ENCODE peak calls at places on chromosomes 12 and 14, in six cellular contexts. W is neuronal stem cell, F is H9, V is IMR-90, Y is H1, H is trophoblast cell. S is an unnamed sample.

GRCh38 chr14:33576014-33576413 is 374.9 kb downstream of the EGLN3 start:
- DNase-seq in V (no peak), Y (no peak), H (no peak), W (no peak), F (no peak), S (no peak)

GRCh38 chr14:51094282-51094821 is 553 bp downstream of the TRIM9 start:
- DNase-seq in W (peak; percentile 26), Y (no peak), V (no peak), F (peak; percentile 43), H (no peak), S (peak; percentile 22)

GRCh38 chr14:91484744-91485143 is 25.4 kb downstream of the PPP4R3A start:
- DNase-seq in V (no peak), H (no peak), F (no peak), W (no peak), Y (no peak), S (no peak)

GRCh38 chr12:16112151-16112550 is 165.3 kb downstream of the SLC15A5 start:
- DNase-seq in V (no peak), H (peak; percentile 85), F (no peak), W (no peak), Y (no peak), S (peak; percentile 22)

GRCh38 chr12:63792333-63792732 is 12.6 kb downstream of the RXYLT1 start:
- DNase-seq in V (no peak), F (no peak), W (no peak), H (no peak), Y (no peak), S (no peak)

GRCh38 chr12:115542656-115543055 is 734.8 kb downstream of the MED13L start:
- DNase-seq in V (no peak), H (no peak), F (no peak), Y (no peak), W (no peak), S (no peak)

GRCh38 chr12:8033153-8034044 is 883 bp downstream of the FOXJ2 start:
- DNase-seq in W (peak; percentile 35), V (peak; percentile 33), H (no peak), Y (no peak), F (peak; percentile 85), S (peak; percentile 87)

GRCh38 chr14:24956104-24956503 is 93.8 kb downstream of the STXBP6 start:
- DNase-seq in V (no peak), F (no peak), Y (no peak), H (no peak), W (no peak), S (no peak)

GRCh38 chr14:30861200-30861599 is 13.2 kb upstream of the COCH start:
- DNase-seq in H (no peak), W (no peak), Y (no peak), V (no peak), F (no peak), S (no peak)

DNA sequence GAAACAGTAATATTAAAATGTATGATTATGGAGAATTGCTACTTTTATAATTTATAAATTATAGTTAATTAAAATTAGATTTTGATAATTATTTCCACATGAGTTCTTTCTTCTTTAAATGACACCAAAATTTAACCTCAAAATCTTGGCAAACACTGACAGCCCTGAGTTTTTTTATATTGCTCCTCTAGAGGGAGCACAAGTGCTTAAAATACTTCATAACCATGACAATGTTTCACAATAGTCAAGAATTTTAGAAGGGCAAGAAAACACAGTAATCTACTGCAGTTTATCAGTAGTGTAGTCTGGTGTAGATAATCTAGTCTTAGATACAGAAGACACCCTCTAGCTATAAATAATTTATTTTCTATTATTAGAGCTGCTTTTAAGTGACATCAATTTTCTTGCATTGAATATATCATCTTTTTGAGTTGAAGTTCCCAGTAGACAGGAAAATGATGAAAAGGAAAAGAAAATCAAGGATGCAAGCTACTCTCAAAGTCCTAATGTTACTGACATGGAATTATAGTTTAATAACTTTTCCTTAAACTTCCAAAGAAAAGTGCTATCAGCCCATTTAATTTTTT is 14.3 kb upstream of the PTGER2 start:
- DNase-seq in F (no peak), H (no peak), V (peak; percentile 71), Y (no peak), W (no peak), S (peak; percentile 55)
- H3K4ac ChIP-seq in F (no peak overlapping the region), H (no peak overlapping the region), V (no peak overlapping the region), Y (no peak overlapping the region), W (no peak overlapping the region), S (no peak overlapping the region)

GRCh38 chr12:54007538-54008259 is 1.1 kb upstream of the HOXC8 start:
- DNase-seq in F (no peak), H (no peak), W (no peak), Y (no peak), V (no peak), S (no peak)

GRCh38 chr12:54005853-54006699 is 2.7 kb upstream of the HOXC8 start:
- DNase-seq in H (peak; percentile 85), V (peak; percentile 62), W (peak; percentile 94), Y (peak; percentile 50), F (peak; percentile 92), S (peak; percentile 86)

GRCh38 chr12:54005531-54005852 is 3.3 kb upstream of the HOXC8 start:
- DNase-seq in H (no peak), Y (no peak), W (no peak), F (no peak), V (no peak), S (no peak)

GRCh38 chr12:54008260-54008552 is 579 bp upstream of the HOXC8 start:
- DNase-seq in V (no peak), H (no peak), W (no peak), F (no peak), Y (no peak), S (no peak)

GRCh38 chr12:54006700-54007220 is 2.0 kb upstream of the HOXC8 start:
- DNase-seq in W (no peak), F (no peak), V (no peak), Y (no peak), H (no peak), S (no peak)
- H3K4ac ChIP-seq in W (no peak overlapping the region), F (no peak overlapping the region), V (no peak overlapping the region), Y (no peak overlapping the region), H (no peak overlapping the region), S (no peak overlapping the region)

GRCh38 chr12:47080725-47081502 is 1.2 kb upstream of the AMIGO2 start:
- DNase-seq in W (no peak), V (peak; percentile 50), Y (no peak), F (no peak), H (peak; percentile 59), S (peak; percentile 66)

GRCh38 chr12:47078086-47078395 is 1.4 kb upstream of the PCED1B start:
- DNase-seq in V (no peak), W (no peak), F (no peak), H (no peak), Y (no peak), S (no peak)

GRCh38 chr12:47078733-47079364 is 572 bp upstream of the PCED1B start:
- DNase-seq in F (no peak), Y (no peak), W (no peak), V (peak; percentile 37), H (no peak), S (no peak)

GRCh38 chr12:47079365-47079893 is at the start of gene PCED1B:
- DNase-seq in F (peak; percentile 74), Y (no peak), W (peak; percentile 42), H (peak; percentile 75), V (peak; percentile 72), S (peak; percentile 83)

GRCh38 chr12:47079894-47080724 is at the start of gene AMIGO2:
- DNase-seq in F (peak; percentile 65), W (peak; percentile 46), V (peak; percentile 54), H (peak; percentile 73), Y (no peak), S (peak; percentile 87)
- H3K4ac ChIP-seq in F (no peak within 1 kb of the TSS), W (no peak within 1 kb of the TSS), V (peak within 1 kb of the TSS; percentile 93), H (peak within 1 kb of the TSS; percentile 58), Y (no peak within 1 kb of the TSS), S (peak within 1 kb of the TSS; percentile 65)

GRCh38 chr14:104800600-104801283 is at the start of gene ZBTB42:
- DNase-seq in V (peak; percentile 48), W (no peak), F (peak; percentile 53), Y (no peak), H (peak; percentile 68), S (peak; percentile 42)
- H3K4ac ChIP-seq in V (peak within 1 kb of the TSS; percentile 84), W (no peak within 1 kb of the TSS), F (no peak within 1 kb of the TSS), Y (no peak within 1 kb of the TSS), H (peak within 1 kb of the TSS; percentile 24), S (no peak within 1 kb of the TSS)